ENCODE peak calls at places on chromosomes 4 and X, in eight cellular contexts. K is IMR-90; Q is ascending aorta; W is bronchial epithelial cell; G is astrocyte of the spinal cord; U is uterus; H is CD8-positive, alpha-beta T cell; T is hepatocyte. C is an unnamed sample.

GRCh38 chr4:55866973-55867574 is 13.6 kb downstream of the EXOC1 start:
- DNase-seq in Q (no peak), W (peak), T (peak), K (peak), H (no peak), U (no peak), G (peak), C (no peak)

GRCh38 chr4:99729186-99729585 is 71.6 kb upstream of the C4orf54 start:
- DNase-seq in T (no peak), Q (no peak), U (no peak), K (no peak), G (no peak), W (no peak), H (no peak), C (no peak)

GRCh38 chr4:152310223-152310622 is 225.7 kb downstream of the FBXW7 start:
- DNase-seq in Q (no peak), T (no peak), H (no peak), G (peak), W (peak), K (peak), U (no peak), C (no peak)

GRCh38 chrX:63761639-63762038 is 23.4 kb downstream of the ARHGEF9 start:
- DNase-seq in G (no peak), U (no peak), K (no peak), H (no peak), W (no peak), Q (no peak), T (no peak), C (no peak)

GRCh38 chr4:64670647-64671046 is 261.4 kb upstream of the TECRL start:
- DNase-seq in G (no peak), W (no peak), T (no peak), H (no peak), K (no peak), U (no peak), Q (no peak), C (no peak)

GRCh38 chr4:7429069-7429416 is 5.7 kb downstream of the PSAPL1 start:
- DNase-seq in U (peak), T (no peak), Q (peak), H (no peak), K (no peak), W (no peak), G (no peak), C (peak)

GRCh38 chrX:71603618-71604017 is 14.7 kb downstream of the CXCR3 start:
- DNase-seq in T (no peak), H (peak), U (no peak), K (peak), G (peak), Q (no peak), W (no peak), C (no peak)

GRCh38 chr4:11628093-11628725 is 199.5 kb upstream of the HS3ST1 start:
- DNase-seq in K (peak), G (peak), H (no peak), Q (no peak), W (peak), T (no peak), U (no peak), C (no peak)

GRCh38 chrX:119375561-119375960 is 23.6 kb upstream of the SLC25A43 start:
- DNase-seq in K (no peak), G (no peak), W (no peak), U (no peak), H (no peak), Q (no peak), T (no peak), C (no peak)

GRCh38 chrX:2848806-2849420 is 20.2 kb downstream of the GYG2 start:
- DNase-seq in Q (no peak), W (no peak), K (peak), H (no peak), T (peak), U (no peak), G (peak), C (no peak)

GRCh38 chrX:104430720-104431119 is 135.3 kb upstream of the IL1RAPL2 start:
- DNase-seq in U (no peak), W (peak), H (no peak), T (no peak), K (no peak), G (no peak), Q (no peak), C (no peak)

GRCh38 chrX:37958493-37959211 is 47.7 kb upstream of the SYTL5 start:
- DNase-seq in K (peak), U (no peak), W (no peak), G (peak), H (no peak), T (peak), Q (no peak), C (no peak)

GRCh38 chrX:52271212-52271611 is 86.5 kb downstream of the MAGED4 start:
- DNase-seq in G (no peak), T (peak), H (no peak), Q (no peak), U (no peak), K (no peak), W (peak), C (no peak)

GRCh38 chr4:8503801-8504200 is 63.2 kb downstream of the TRMT44 start:
- DNase-seq in U (no peak), H (no peak), Q (no peak), W (no peak), K (no peak), G (no peak), T (no peak), C (no peak)

GRCh38 chr4:84596826-84597225 is 13.9 kb downstream of the CDS1 start:
- DNase-seq in Q (no peak), H (no peak), U (no peak), W (peak), K (no peak), G (no peak), T (peak), C (no peak)

DNA sequence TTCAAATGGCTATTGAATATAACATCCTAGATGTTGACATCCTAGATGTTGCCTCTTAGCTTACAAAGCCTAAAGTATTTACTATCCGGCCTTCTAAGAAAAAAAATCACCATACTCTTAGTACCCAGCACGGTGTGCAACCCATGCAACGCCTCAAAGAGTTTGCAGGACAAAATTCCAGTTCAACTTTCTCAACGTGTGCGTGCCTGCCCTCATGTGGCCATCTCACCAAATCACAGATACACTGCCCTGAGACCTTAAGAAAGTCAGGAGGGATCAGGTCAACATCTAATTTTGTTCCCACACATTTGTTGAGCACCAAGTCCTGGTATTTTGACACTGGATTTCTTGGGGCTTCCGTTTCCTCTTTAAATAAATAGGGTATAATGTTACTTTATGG is 68.3 kb downstream of the CRMP1 start:
- DNase-seq in W (peak), T (peak), H (no peak), G (peak), Q (no peak), K (peak), U (no peak), C (no peak)
- TF ChIP-seq CTCF in W (peak), T (peak), H (no peak), G (peak), Q (peak), K (peak), U (no peak), C (peak)

DNA sequence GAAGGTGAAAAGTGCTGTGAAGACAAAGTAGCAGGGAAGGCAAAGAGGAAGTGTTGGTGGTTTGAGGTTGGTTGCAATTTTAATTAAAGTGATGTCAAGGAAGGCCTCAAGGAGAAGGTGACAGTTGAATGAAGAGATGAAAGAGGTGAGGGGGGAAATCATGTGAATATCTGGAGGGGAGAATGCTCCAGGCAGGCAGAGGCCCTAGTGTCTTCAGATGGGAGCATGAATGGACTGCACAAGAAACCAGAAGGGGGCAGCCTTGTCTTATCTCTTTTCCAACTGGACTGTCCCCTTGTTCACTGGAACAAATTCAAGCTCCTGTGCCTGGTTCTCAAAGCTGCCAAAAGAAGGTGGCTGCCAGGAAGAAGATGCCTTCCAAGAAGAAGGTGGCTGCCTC is 68.4 kb downstream of the MAOB start:
- DNase-seq in G (no peak), W (no peak), K (no peak), U (no peak), Q (no peak), H (no peak), T (no peak), C (no peak)
- TF ChIP-seq CTCF in G (no peak), W (peak), K (no peak), U (no peak), Q (no peak), H (no peak), T (no peak), C (no peak)

DNA sequence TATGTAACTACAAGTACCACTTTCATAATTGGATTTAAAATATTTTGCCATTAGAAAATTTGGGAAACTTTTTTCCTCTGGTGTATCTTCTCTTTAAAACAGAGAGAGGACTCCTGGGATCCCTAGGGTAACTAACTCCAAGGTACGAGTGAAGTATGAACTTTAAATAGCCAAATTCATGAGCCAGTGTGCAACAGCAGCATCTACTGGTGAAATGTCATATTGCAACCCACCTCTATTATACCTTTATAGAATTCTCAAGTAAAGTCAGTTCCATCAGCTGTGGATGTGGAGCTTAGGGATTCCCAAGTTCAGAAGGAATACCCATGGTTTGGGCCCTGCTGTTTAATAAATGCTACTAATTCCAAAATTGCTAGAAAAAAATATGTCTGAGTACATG is 282.7 kb upstream of the TAPT1 start:
- DNase-seq in W (peak), G (no peak), U (no peak), H (no peak), Q (no peak), K (no peak), T (no peak), C (no peak)
- TF ChIP-seq CTCF in W (peak), G (peak), U (no peak), H (no peak), Q (peak), K (peak), T (no peak), C (peak)

DNA sequence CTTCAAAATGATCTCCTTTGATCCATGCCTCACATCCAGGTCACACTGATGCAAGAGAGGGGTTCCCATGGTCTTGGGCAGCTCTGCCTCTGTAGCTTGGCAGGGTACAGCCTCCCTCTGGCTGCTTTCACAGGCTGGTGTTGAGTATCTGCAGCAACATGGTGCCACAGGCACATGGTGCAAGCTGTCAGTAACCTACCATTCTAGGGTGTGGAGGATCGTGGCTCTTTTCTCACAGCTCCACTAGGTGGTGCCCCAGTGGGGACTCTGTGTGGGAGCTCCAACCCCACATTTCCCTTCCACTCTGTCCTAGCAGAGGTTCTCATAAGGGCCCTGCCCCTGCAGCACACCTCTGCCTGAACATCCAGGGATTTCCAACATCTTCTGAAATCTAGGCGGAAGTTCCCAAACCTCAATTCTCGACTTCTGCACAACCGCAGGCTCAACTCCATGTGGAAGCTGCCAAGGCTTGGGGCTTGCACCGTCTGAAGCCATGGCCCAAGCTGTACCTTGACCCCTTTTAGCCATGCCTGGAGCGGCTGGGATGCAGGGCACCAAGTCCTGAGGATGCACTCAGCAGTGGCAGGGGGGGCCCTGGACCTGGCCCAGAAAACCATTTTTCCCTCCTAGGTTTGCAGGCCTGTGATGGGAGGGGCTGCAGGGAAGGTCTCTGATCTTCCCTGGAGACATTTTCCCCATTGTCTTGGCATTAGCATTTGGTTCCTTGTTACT is 137.8 kb upstream of the NUDT6 start:
- DNase-seq in G (no peak), Q (no peak), U (no peak), T (no peak), W (no peak), K (no peak), H (no peak), C (no peak)
- TF ChIP-seq CTCF in G (no peak), Q (no peak), U (no peak), T (no peak), W (no peak), K (no peak), H (no peak), C (no peak)

GRCh38 chr4:169757575-169758184 is at the start of gene HPF1:
- DNase-seq in T (peak), Q (peak), G (peak), K (peak), U (peak), W (peak), H (peak), C (peak)
- TF ChIP-seq CTCF in T (no peak), Q (no peak), G (no peak), K (no peak), U (no peak), W (no peak), H (no peak), C (no peak)

GRCh38 chr4:116599859-116600258 is 485.5 kb downstream of the TRAM1L1 start:
- DNase-seq in Q (no peak), T (no peak), G (no peak), K (no peak), H (no peak), U (no peak), W (no peak), C (no peak)
- TF ChIP-seq CTCF in Q (no peak), T (no peak), G (no peak), K (no peak), H (no peak), U (no peak), W (no peak), C (no peak)

GRCh38 chr4:61619528-61619927 is 419.4 kb downstream of the ADGRL3 start:
- DNase-seq in G (peak), K (no peak), Q (no peak), T (no peak), W (no peak), U (no peak), H (no peak), C (no peak)
- TF ChIP-seq CTCF in G (peak), K (no peak), Q (peak), T (peak), W (no peak), U (no peak), H (no peak), C (no peak)

GRCh38 chr4:73803213-73803612 is 33.3 kb upstream of the CXCL6 start:
- DNase-seq in K (no peak), Q (no peak), U (no peak), T (no peak), H (no peak), G (peak), W (no peak), C (no peak)
- TF ChIP-seq CTCF in K (no peak), Q (no peak), U (no peak), T (no peak), H (no peak), G (no peak), W (no peak), C (no peak)

DNA sequence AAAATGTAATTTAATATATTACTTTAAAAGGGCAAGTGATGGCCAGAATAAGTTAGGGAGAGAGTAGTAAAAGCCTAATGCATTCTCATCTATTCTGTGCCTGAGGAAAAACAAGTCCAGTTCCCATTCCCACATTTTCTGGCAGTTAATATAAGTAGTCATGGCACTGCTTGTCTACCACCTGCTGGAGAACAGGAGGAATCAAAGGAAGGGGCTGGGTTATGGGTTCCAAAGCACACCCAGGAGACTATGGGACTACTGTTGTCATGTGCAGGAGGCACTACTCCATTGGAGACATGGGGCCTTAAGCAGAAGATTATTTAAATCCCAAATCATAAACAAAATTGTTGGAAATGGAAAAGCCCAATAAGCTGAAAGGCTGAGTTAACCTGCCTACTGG is 2618.6 kb downstream of the ARAP2 start:
- DNase-seq in T (peak), U (no peak), K (no peak), W (no peak), Q (no peak), H (no peak), G (no peak), C (no peak)
- TF ChIP-seq CTCF in T (no peak), U (no peak), K (no peak), W (no peak), Q (no peak), H (no peak), G (peak), C (no peak)

C was measured in CD14-positive monocyte.